ENCODE peak calls at places on chromosomes 16 and 17, in ten cellular contexts. E is IMR-90; W is mesendoderm; Q is heart right ventricle; U is adrenal gland; N is GM23338; H is CD8-positive, alpha-beta memory T cell; G is PC-3; Y is tibial nerve; M is upper lobe of right lung. J is an unnamed sample.

GRCh38 chr17:50199211-50199633 is 2.2 kb downstream of the COL1A1 start:
- DNase-seq in E (no peak), G (no peak), M (no peak), Q (no peak), W (no peak), U (no peak), H (no peak), N (no peak), Y (no peak), J (no peak)

GRCh38 chr17:59266748-59267147 is 46.4 kb downstream of the GDPD1 start:
- DNase-seq in H (no peak), Q (no peak), N (no peak), M (no peak), W (no peak), Y (no peak), G (no peak), E (no peak), U (no peak), J (no peak)

GRCh38 chr16:4714996-4715395 is 19.1 kb downstream of the ANKS3 start:
- DNase-seq in M (no peak), E (no peak), W (no peak), Y (no peak), Q (no peak), U (no peak), H (no peak), G (no peak), N (no peak), J (no peak)

GRCh38 chr16:48076455-48077012 is 79.3 kb downstream of the ABCC12 start:
- DNase-seq in M (no peak), G (peak; percentile 68), H (no peak), E (peak; percentile 75), U (no peak), Y (no peak), N (no peak), W (no peak), Q (no peak), J (no peak)

GRCh38 chr17:21214777-21215541 is 998 bp upstream of the TMEM11 start:
- DNase-seq in Y (no peak), M (no peak), E (no peak), N (peak; percentile 73), W (peak; percentile 84), U (no peak), G (peak; percentile 11), Q (peak; percentile 19), H (no peak), J (peak; percentile 35)

GRCh38 chr17:58336456-58337094 is 8.0 kb upstream of the TSPOAP1 start:
- DNase-seq in E (peak; percentile 38), U (peak; percentile 88), W (no peak), Y (no peak), M (peak; percentile 57), H (peak; percentile 49), Q (no peak), G (no peak), N (no peak), J (no peak)

GRCh38 chr16:31050280-31051030 is 17.1 kb downstream of the STX4 start:
- DNase-seq in G (no peak), W (no peak), N (peak; percentile 79), Q (no peak), H (no peak), U (no peak), E (no peak), M (no peak), Y (no peak), J (no peak)

GRCh38 chr17:40024901-40025300 is 9.7 kb downstream of the CSF3 start:
- DNase-seq in Y (no peak), W (no peak), Q (no peak), E (no peak), M (no peak), G (no peak), N (no peak), U (no peak), H (no peak), J (no peak)

GRCh38 chr16:89549007-89549700 is 11.3 kb upstream of the RPL13 start:
- DNase-seq in H (no peak), E (no peak), G (no peak), Q (no peak), U (no peak), W (no peak), Y (no peak), M (no peak), N (no peak), J (no peak)

GRCh38 chr17:72176902-72177660 is 56.3 kb downstream of the SOX9 start:
- DNase-seq in G (no peak), H (no peak), Q (no peak), W (no peak), E (peak; percentile 77), U (no peak), M (no peak), Y (no peak), N (peak; percentile 35), J (no peak)

GRCh38 chr17:63278731-63279442 is 167.2 kb downstream of the CYB561 start:
- DNase-seq in N (no peak), W (no peak), H (no peak), G (no peak), Y (no peak), E (no peak), Q (no peak), M (no peak), U (no peak), J (no peak)

GRCh38 chr16:10153993-10154788 is 28.0 kb downstream of the GRIN2A start:
- DNase-seq in G (no peak), H (no peak), Y (no peak), E (no peak), U (no peak), N (no peak), W (no peak), Q (no peak), M (no peak), J (no peak)
- H3K27me3 ChIP-seq in G (no peaks in the 10 kb centered on the region), H (no peaks in the 10 kb centered on the region), Y (no peaks in the 10 kb centered on the region), E (no peaks in the 10 kb centered on the region), U (no peaks in the 10 kb centered on the region), N (no peaks in the 10 kb centered on the region), W (no peaks in the 10 kb centered on the region), Q (no peaks in the 10 kb centered on the region), M (no peaks in the 10 kb centered on the region), J (no peaks in the 10 kb centered on the region)

DNA sequence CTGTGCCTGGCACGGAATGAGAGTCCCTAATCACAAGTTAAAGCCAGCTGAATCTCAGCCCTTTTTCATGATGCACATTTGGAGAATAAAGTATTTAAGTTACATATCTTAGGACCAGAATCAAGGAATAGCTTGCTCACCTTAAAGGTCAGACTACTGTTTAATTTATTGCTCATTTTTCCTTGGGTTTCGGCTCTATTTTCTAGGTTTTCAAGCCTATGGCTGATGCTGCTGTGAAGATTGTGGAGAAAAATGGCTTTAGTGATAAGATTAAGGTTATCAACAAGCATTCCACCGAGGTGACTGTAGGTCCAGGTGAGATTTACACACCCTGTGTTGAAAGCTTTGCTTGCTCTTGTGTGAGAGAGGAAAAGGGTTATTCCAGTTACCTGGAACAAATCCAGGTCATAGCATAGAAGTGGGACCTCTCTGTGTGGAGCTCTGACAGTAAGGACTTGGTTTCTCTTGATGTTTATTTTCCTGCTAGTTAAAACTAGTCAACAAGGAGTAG is 18.1 kb downstream of the PRMT7 start:
- DNase-seq in Q (no peak), H (no peak), N (no peak), M (no peak), Y (no peak), U (no peak), E (no peak), G (no peak), W (peak; percentile 32), J (no peak)
- H3K4me1 ChIP-seq in Q (peaks cover 24% of the 10 kb centered on the region), H (peaks cover 12% of the 10 kb centered on the region), N (no peaks in the 10 kb centered on the region), M (peaks cover 22% of the 10 kb centered on the region), Y (peaks cover 13% of the 10 kb centered on the region), U (peaks cover 13% of the 10 kb centered on the region), E (peaks cover 12% of the 10 kb centered on the region), G (no peaks in the 10 kb centered on the region), W (no peaks in the 10 kb centered on the region), J (no peaks in the 10 kb centered on the region)

GRCh38 chr17:82173351-82174041 is 39.1 kb downstream of the CCDC57 start:
- DNase-seq in G (no peak), Q (no peak), W (peak; percentile 71), U (no peak), Y (no peak), E (no peak), N (peak; percentile 65), M (no peak), H (no peak), J (no peak)

GRCh38 chr17:82171750-82172375 is 40.8 kb downstream of the CCDC57 start:
- DNase-seq in E (no peak), N (no peak), Y (no peak), M (no peak), G (no peak), Q (no peak), W (no peak), H (no peak), U (no peak), J (no peak)

GRCh38 chr17:82170412-82170961 is 42.2 kb downstream of the CCDC57 start:
- DNase-seq in G (no peak), U (peak; percentile 36), Q (no peak), E (no peak), M (peak; percentile 78), H (no peak), W (no peak), N (no peak), Y (no peak), J (peak; percentile 48)

GRCh38 chr17:82175166-82175565 is 37.5 kb downstream of the CCDC57 start:
- DNase-seq in E (no peak), H (no peak), G (no peak), U (no peak), W (peak; percentile 80), M (no peak), N (no peak), Q (no peak), Y (no peak), J (no peak)

DNA sequence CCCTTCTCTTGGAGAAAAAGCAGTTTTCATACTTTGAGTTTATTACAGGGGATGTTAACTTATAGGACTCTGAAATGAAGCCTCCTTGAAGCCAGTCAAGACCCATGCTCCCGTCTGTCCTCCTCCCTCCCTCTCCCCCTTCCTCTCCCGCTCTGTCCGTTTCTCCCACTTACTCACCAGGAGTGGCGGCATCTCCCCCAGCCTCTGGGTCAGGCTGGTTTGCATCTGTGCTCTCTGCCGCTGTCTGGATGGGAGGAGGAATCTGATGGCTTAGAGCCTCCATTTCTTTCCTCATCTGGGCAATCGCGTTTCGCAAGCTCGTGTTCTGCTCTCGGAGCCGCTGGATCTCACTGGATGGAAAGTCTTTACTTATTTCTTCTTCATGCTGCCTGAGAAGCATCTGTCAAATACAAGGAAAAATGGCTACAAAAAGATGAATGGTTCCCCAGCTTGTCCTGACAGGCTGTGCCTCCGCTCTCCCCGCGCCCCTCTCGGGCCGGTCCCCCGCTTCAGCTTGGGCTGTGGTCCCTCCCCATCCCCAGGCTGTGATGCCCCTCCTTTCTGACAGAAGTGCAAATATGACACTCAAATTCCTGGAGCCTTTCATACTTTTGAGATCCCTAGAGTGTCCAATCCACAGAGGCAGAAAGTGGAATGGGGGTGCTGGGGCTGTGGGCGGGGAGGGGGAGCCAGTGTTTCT is 40.0 kb downstream of the CCDC57 start:
- DNase-seq in Q (no peak), Y (no peak), H (no peak), E (no peak), W (peak; percentile 11), U (no peak), M (no peak), N (no peak), G (no peak), J (no peak)
- H3K27me3 ChIP-seq in Q (no peaks in the 10 kb centered on the region), Y (no peaks in the 10 kb centered on the region), H (no peaks in the 10 kb centered on the region), E (no peaks in the 10 kb centered on the region), W (no peaks in the 10 kb centered on the region), U (no peaks in the 10 kb centered on the region), M (no peaks in the 10 kb centered on the region), N (peaks cover 87% of the 10 kb centered on the region), G (no peaks in the 10 kb centered on the region), J (no peaks in the 10 kb centered on the region)

DNA sequence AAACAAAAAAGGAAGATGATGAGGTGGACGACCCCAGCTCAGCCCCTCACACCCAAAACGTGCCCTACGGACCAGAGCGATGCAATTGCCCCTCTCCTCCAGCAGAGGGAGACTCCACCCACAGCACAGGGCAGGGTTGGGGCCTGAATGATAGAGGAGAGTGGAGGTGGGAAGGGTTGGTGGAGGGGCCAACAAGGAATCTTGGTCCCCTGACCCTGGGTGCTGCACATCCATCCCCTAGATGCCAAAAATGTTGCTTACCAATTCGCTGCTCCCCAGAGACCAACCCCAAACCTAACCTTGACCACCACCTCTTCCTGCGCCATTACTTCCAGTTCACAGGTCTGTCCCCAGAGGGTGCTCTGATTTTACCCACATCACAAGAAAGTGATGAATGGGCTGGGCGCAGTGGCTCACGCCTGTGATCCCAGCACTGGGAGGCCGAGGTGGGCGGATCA is 12.9 kb downstream of the P2RX5 start:
- DNase-seq in Y (no peak), W (peak; percentile 81), G (peak; percentile 35), E (no peak), H (peak; percentile 74), Q (no peak), U (no peak), M (no peak), N (peak; percentile 82), J (no peak)
- H3K4me1 ChIP-seq in Y (no peaks in the 10 kb centered on the region), W (no peaks in the 10 kb centered on the region), G (no peaks in the 10 kb centered on the region), E (no peaks in the 10 kb centered on the region), H (peaks cover 6% of the 10 kb centered on the region), Q (no peaks in the 10 kb centered on the region), U (peaks cover 7% of the 10 kb centered on the region), M (no peaks in the 10 kb centered on the region), N (no peaks in the 10 kb centered on the region), J (no peaks in the 10 kb centered on the region)

J was measured in tibial artery.